ENCODE peak calls at places on chromosomes 3 and 15, in four cellular contexts. One of them, this sample, is unnamed.

GRCh38 chr15:75455424-75455981 is 4.0 kb upstream of the SIN3A start:
- DNase-seq in A549: peak; percentile 80
- DNase-seq in HepG2: peak; percentile 69
- DNase-seq in K562: peak; percentile 92
- DNase-seq in this sample: peak; percentile 24

GRCh38 chr3:52722491-52722890 is 16.6 kb downstream of the SPCS1 start:
- DNase-seq in A549: no peak
- DNase-seq in HepG2: no peak
- DNase-seq in K562: no peak
- DNase-seq in this sample: no peak

GRCh38 chr3:174614046-174614445 is 245.1 kb upstream of the NAALADL2 start:
- DNase-seq in A549: no peak
- DNase-seq in HepG2: no peak
- DNase-seq in K562: no peak
- DNase-seq in this sample: no peak

GRCh38 chr3:28326458-28326926 is 22.0 kb upstream of the ZCWPW2 start:
- DNase-seq in A549: no peak
- DNase-seq in HepG2: no peak
- DNase-seq in K562: no peak
- DNase-seq in this sample: peak; percentile 38

GRCh38 chr3:155416500-155417118 is 123.1 kb upstream of the STRIT1 start:
- DNase-seq in A549: peak; percentile 68
- DNase-seq in HepG2: no peak
- DNase-seq in K562: no peak
- DNase-seq in this sample: no peak

GRCh38 chr3:19489936-19490335 is 341.6 kb downstream of the KCNH8 start:
- DNase-seq in A549: no peak
- DNase-seq in HepG2: no peak
- DNase-seq in K562: no peak
- DNase-seq in this sample: no peak

GRCh38 chr3:126456766-126457388 is 18.8 kb downstream of the ZXDC start:
- DNase-seq in A549: no peak
- DNase-seq in HepG2: no peak
- DNase-seq in K562: no peak
- DNase-seq in this sample: no peak

GRCh38 chr15:34336947-34337556 is 529 bp downstream of the SLC12A6 start:
- DNase-seq in A549: no peak
- DNase-seq in HepG2: no peak
- DNase-seq in K562: no peak
- DNase-seq in this sample: no peak

GRCh38 chr3:78690806-78691205 is 1077.0 kb downstream of the ROBO1 start:
- DNase-seq in A549: no peak
- DNase-seq in HepG2: no peak
- DNase-seq in K562: no peak
- DNase-seq in this sample: no peak

DNA sequence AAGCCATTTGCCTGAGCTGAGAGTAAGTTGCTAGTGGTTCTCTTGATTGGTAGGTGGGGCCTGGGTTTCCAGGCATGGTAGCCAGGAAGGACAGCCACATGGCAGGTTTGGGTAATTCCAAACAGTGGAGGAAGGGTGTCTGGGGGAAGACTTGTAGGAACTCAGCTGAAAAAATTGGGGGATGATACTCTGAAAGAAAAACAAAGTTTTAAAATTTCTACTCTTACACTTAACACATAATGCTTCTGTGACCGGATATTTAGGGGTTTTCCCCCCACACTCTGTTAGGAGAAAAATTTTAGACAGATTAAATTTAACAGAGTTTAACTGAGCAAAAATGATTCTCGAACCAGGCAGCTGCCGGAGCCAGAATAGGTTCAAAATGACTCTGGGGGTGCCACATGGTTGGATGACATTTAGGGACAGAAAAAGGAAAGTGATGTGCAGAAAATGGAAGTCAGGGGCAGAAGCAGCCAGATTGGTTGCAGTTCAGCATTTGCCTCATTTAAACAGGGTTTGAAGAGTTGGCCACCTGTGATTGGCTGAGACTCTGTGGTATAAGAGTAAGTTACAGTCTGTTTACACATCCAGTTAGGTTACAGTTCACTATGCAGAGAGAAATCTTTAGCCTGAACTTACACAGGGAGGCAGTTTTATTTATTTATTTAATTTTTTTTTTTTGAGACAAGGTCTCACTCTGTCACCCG is 8.1 kb downstream of the B2M start:
- DNase-seq in A549: no peak
- DNase-seq in HepG2: peak; percentile 29
- DNase-seq in K562: no peak
- DNase-seq in this sample: peak; percentile 91
- TF ChIP-seq RAD21 in A549: no peak
- TF ChIP-seq RAD21 in HepG2: no peak
- TF ChIP-seq RAD21 in K562: no peak
- TF ChIP-seq RAD21 in this sample: peak; percentile 0

GRCh38 chr3:128746881-128747280 is 20.9 kb downstream of the RAB7A start:
- DNase-seq in A549: no peak
- DNase-seq in HepG2: no peak
- DNase-seq in K562: no peak
- DNase-seq in this sample: no peak

GRCh38 chr3:128749035-128749434 is 23.1 kb downstream of the RAB7A start:
- DNase-seq in A549: no peak
- DNase-seq in HepG2: no peak
- DNase-seq in K562: no peak
- DNase-seq in this sample: no peak

GRCh38 chr3:128753715-128754114 is 27.7 kb downstream of the RAB7A start:
- DNase-seq in A549: no peak
- DNase-seq in HepG2: no peak
- DNase-seq in K562: no peak
- DNase-seq in this sample: no peak

GRCh38 chr3:128745742-128746141 is 19.8 kb downstream of the RAB7A start:
- DNase-seq in A549: peak; percentile 26
- DNase-seq in HepG2: peak; percentile 20
- DNase-seq in K562: no peak
- DNase-seq in this sample: no peak

DNA sequence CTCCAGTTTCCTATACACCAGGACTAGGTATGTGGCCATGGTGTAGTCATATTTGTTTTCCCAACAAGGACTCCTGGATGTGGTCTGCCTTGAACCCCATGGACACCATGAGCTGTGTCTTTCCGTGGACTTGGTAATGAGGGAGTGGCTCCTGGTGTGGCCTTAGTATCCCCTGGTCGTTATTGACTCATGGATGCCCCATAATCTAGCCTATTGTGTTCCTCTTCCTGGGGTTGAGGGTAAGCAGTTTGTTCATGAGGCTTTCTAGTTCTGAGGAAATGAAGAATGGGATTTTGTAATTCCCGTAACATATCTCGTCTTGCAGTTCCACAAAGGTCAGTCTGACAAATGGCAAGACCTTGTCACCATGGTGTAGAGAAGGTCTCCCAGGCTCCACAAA is 22.5 kb downstream of the RAB7A start:
- DNase-seq in A549: no peak
- DNase-seq in HepG2: no peak
- DNase-seq in K562: no peak
- DNase-seq in this sample: no peak
- TF ChIP-seq MYC in A549: no peak
- TF ChIP-seq MYC in HepG2: no peak
- TF ChIP-seq MYC in K562: no peak
- TF ChIP-seq MYC in this sample: no peak

DNA sequence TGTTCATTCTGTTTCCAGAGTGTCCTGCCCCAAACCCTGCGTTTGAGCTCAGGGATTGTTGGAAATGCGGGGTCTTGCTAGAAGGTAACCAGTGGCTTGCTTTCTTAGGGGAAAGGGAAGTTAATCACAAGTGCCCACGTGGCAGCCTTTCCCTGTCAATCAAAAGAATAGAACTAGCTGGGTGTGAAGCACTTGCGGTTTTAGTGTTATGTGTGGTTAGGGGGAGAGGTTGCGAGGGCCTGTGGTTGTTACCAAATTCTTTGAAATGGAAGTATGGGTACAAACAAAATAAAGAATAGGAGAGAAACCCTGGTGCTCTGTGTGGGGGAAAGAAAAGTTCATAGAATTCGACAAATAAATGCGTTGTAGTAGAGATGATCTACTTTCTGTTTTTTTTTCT is 67.6 kb downstream of the FNDC3B start:
- DNase-seq in A549: no peak
- DNase-seq in HepG2: no peak
- DNase-seq in K562: peak; percentile 84
- DNase-seq in this sample: peak; percentile 70
- TF ChIP-seq RAD21 in A549: no peak
- TF ChIP-seq RAD21 in HepG2: no peak
- TF ChIP-seq RAD21 in K562: no peak
- TF ChIP-seq RAD21 in this sample: no peak

GRCh38 chr3:172752651-172753050 is 2.1 kb downstream of the ECT2 start:
- DNase-seq in A549: no peak
- DNase-seq in HepG2: no peak
- DNase-seq in K562: no peak
- DNase-seq in this sample: no peak

GRCh38 chr3:172749201-172749965 is 1.1 kb upstream of the ECT2 start:
- DNase-seq in A549: peak; percentile 98
- DNase-seq in HepG2: peak; percentile 88
- DNase-seq in K562: no peak
- DNase-seq in this sample: no peak

GRCh38 chr3:172750069-172750367 is 508 bp upstream of the ECT2 start:
- DNase-seq in A549: no peak
- DNase-seq in HepG2: no peak
- DNase-seq in K562: no peak
- DNase-seq in this sample: no peak

GRCh38 chr3:172750368-172751187 is at the start of gene ECT2:
- DNase-seq in A549: peak; percentile 100
- DNase-seq in HepG2: peak; percentile 99
- DNase-seq in K562: peak; percentile 100
- DNase-seq in this sample: peak; percentile 96

DNA sequence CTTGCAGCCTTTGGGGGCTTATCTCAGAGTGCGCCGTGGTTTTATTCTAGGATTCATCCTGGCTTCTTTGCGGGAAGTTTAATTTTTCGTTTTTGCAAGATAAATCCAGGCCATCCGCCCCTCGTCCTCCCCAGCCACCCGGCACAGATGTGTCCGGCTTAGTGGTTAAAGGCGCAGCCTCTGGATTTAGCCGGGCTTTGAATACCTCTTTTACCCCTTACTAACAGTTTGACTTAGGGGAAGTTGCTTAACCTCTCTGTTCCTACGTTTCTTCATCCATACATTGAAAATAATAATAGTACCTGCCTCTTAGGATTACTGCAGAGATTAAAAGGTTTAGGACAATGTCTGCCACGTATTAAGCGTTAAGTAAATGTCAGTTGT is 654 bp downstream of the ECT2 start:
- DNase-seq in A549: peak; percentile 31
- DNase-seq in HepG2: no peak
- DNase-seq in K562: peak; percentile 52
- DNase-seq in this sample: no peak
- TF ChIP-seq MYC in A549: no peak
- TF ChIP-seq MYC in HepG2: no peak
- TF ChIP-seq MYC in K562: no peak
- TF ChIP-seq MYC in this sample: no peak

GRCh38 chr3:177832862-177833261 is 635.6 kb upstream of the TBL1XR1 start:
- DNase-seq in A549: no peak
- DNase-seq in HepG2: no peak
- DNase-seq in K562: no peak
- DNase-seq in this sample: no peak

GRCh38 chr3:177831361-177831760 is 634.1 kb upstream of the TBL1XR1 start:
- DNase-seq in A549: no peak
- DNase-seq in HepG2: no peak
- DNase-seq in K562: no peak
- DNase-seq in this sample: no peak

GRCh38 chr3:177833392-177833791 is 636.1 kb upstream of the TBL1XR1 start:
- DNase-seq in A549: no peak
- DNase-seq in HepG2: no peak
- DNase-seq in K562: no peak
- DNase-seq in this sample: no peak

GRCh38 chr3:177827517-177828249 is 630.4 kb upstream of the TBL1XR1 start:
- DNase-seq in A549: peak; percentile 70
- DNase-seq in HepG2: peak; percentile 95
- DNase-seq in K562: no peak
- DNase-seq in this sample: no peak

DNA sequence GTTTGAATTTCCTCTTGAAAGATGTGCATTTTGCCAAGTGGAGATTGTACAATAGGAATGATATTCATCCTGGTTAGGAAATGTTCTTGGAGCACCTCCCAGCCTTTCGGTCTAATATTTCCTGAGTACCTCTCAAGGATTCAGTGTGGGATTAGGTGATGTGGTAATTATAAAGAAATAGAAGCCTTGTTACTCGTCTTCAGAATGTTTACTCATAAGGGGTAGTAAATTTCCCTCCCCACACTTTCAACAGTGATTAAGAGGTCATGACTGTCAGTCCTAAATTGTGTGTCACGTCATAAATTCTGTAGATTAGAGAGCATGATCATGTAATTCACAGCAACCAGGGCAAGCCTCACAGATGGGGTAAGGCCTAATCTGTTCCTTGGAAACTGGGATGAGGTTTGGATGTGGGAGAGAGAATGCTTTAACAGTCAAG is 633.1 kb upstream of the TBL1XR1 start:
- DNase-seq in A549: no peak
- DNase-seq in HepG2: no peak
- DNase-seq in K562: no peak
- DNase-seq in this sample: no peak
- TF ChIP-seq RAD21 in A549: no peak
- TF ChIP-seq RAD21 in HepG2: no peak
- TF ChIP-seq RAD21 in K562: no peak
- TF ChIP-seq RAD21 in this sample: no peak

DNA sequence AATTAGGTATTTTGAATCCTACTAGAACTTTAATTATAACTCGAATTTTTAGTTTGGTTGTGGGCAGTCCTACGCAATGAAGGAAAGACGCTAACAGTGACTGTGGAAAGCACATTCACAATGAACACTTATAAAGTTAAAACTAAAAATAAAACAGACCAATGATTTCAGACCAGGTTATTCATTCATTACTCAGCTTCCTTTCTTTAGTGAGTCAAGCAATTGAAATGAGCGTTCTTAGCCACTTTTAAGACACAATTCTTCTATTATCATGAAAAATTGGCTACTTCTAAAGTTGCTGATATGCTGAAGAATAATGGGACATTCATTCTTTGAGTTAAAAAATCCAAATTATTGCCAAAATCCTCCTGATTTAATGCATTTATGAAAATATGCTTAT is 66.0 kb upstream of the CMSS1 start:
- DNase-seq in A549: no peak
- DNase-seq in HepG2: no peak
- DNase-seq in K562: no peak
- DNase-seq in this sample: no peak
- TF ChIP-seq MYC in A549: no peak
- TF ChIP-seq MYC in HepG2: no peak
- TF ChIP-seq MYC in K562: no peak
- TF ChIP-seq MYC in this sample: no peak

GRCh38 chr15:38021259-38021658 is 86.8 kb downstream of the TMCO5A start:
- DNase-seq in A549: no peak
- DNase-seq in HepG2: no peak
- DNase-seq in K562: no peak
- DNase-seq in this sample: no peak
- TF ChIP-seq RAD21 in A549: no peak
- TF ChIP-seq RAD21 in HepG2: no peak
- TF ChIP-seq RAD21 in K562: no peak
- TF ChIP-seq RAD21 in this sample: no peak

GRCh38 chr15:33201376-33202189 is 7.1 kb upstream of the FMN1 start:
- DNase-seq in A549: peak; percentile 91
- DNase-seq in HepG2: peak; percentile 76
- DNase-seq in K562: peak; percentile 9
- DNase-seq in this sample: peak; percentile 68
- TF ChIP-seq MYC in A549: no peak
- TF ChIP-seq MYC in HepG2: no peak
- TF ChIP-seq MYC in K562: no peak
- TF ChIP-seq MYC in this sample: no peak